ENCODE peak calls at places on chromosomes 1 and 21, in eight cellular contexts. Q, F, D, H, I, V, C and R are unnamed samples.

GRCh38 chr1:86154581-86155060 is 2.0 kb downstream of the COL24A1 start:
- DNase-seq in Q (no peak), F (no peak), D (no peak), H (no peak), I (no peak), V (peak; percentile 25), C (peak; percentile 48), R (no peak)

GRCh38 chr1:46302091-46303037 is 1.1 kb downstream of the LRRC41 start:
- DNase-seq in Q (peak; percentile 50), F (peak; percentile 82), D (no peak), H (peak; percentile 63), I (peak; percentile 42), V (peak; percentile 31), C (peak; percentile 79), R (peak; percentile 90)

GRCh38 chr1:228543396-228543795 is 56.2 kb downstream of the RNF187 start:
- DNase-seq in Q (no peak), F (no peak), D (no peak), H (no peak), I (no peak), V (no peak), C (peak; percentile 31), R (no peak)

GRCh38 chr1:217614319-217614718 is 16.6 kb downstream of the GPATCH2 start:
- DNase-seq in Q (no peak), F (no peak), D (no peak), H (no peak), I (no peak), V (no peak), C (no peak), R (no peak)

GRCh38 chr21:42405064-42406059 is 1.7 kb downstream of the UBASH3A start:
- DNase-seq in Q (no peak), F (no peak), D (no peak), H (no peak), I (no peak), V (no peak), C (no peak), R (no peak)

GRCh38 chr1:212950243-212951057 is at the start of gene VASH2:
- DNase-seq in Q (peak; percentile 87), F (peak; percentile 90), D (peak; percentile 84), H (peak; percentile 85), I (peak; percentile 68), V (peak; percentile 69), C (peak; percentile 79), R (peak; percentile 95)

GRCh38 chr1:117146570-117147340 is 25.2 kb upstream of the TRIM45 start:
- DNase-seq in Q (no peak), F (no peak), D (no peak), H (no peak), I (no peak), V (peak; percentile 73), C (no peak), R (no peak)

GRCh38 chr1:2786329-2787162 is 14.9 kb downstream of the TTC34 start:
- DNase-seq in Q (peak; percentile 45), F (peak; percentile 20), D (no peak), H (peak; percentile 48), I (peak; percentile 50), V (no peak), C (peak; percentile 71), R (peak; percentile 83)

GRCh38 chr1:39177641-39178040 is 26.9 kb upstream of the MACF1 start:
- DNase-seq in Q (no peak), F (no peak), D (no peak), H (no peak), I (no peak), V (no peak), C (no peak), R (no peak)

GRCh38 chr1:6770727-6771567 is 14.3 kb upstream of the CAMTA1 start:
- DNase-seq in Q (no peak), F (no peak), D (peak; percentile 45), H (no peak), I (no peak), V (peak; percentile 75), C (no peak), R (no peak)

GRCh38 chr1:38551318-38551717 is 308.3 kb downstream of the RRAGC start:
- DNase-seq in Q (no peak), F (no peak), D (no peak), H (no peak), I (no peak), V (no peak), C (no peak), R (no peak)

GRCh38 chr1:180504186-180504585 is 1.8 kb upstream of the ACBD6 start:
- DNase-seq in Q (no peak), F (no peak), D (no peak), H (no peak), I (no peak), V (no peak), C (no peak), R (no peak)

GRCh38 chr1:180510882-180511281 is 8.5 kb upstream of the ACBD6 start:
- DNase-seq in Q (no peak), F (no peak), D (no peak), H (no peak), I (no peak), V (no peak), C (no peak), R (no peak)

GRCh38 chr1:180508725-180509097 is 6.3 kb upstream of the ACBD6 start:
- DNase-seq in Q (no peak), F (no peak), D (no peak), H (no peak), I (no peak), V (no peak), C (no peak), R (no peak)

GRCh38 chr1:180505732-180506335 is 3.5 kb upstream of the ACBD6 start:
- DNase-seq in Q (no peak), F (no peak), D (no peak), H (no peak), I (no peak), V (no peak), C (no peak), R (no peak)

DNA sequence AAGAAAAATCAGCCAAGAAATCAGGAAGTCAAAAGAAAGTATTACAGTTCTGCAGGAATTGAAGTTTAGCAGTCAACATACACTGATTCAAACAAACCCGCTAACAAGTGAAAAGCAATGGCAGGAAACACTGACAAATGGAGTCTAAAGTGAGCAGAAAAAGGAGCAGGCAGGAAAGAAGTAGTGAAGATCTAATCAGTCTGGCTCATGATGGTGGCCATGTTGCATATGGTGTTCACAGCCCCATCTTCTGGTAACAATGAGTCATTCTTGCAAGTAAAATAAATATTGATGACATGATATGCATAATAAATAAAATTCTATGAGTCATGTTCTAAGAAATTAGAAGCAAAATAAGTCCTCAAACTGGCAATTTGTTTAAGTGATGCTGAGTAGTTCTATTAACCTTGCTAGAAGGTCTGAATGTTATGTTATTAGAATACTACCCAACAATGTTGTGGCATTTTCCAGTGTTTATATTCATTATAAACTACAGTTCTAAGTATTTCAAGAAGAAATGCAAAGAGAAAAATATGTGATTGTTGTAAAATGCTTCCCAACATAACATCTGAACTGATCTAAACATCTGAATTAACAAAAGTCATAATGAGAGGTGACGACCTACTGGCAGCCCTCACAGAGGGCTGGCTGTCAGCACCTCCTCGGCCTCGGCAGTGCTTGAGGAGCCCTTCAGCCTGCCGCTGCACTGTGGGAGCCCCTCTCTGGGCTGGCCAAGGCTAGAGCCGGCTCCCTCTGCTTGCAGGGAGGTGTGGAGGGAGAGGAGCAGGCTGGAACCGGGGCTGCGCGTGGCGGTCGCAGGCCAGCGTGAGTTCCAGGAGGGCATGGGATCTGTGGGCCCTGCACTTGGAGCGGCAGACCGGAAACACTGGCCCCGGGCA is 5.7 kb upstream of the ACBD6 start:
- DNase-seq in Q (no peak), F (no peak), D (no peak), H (no peak), I (no peak), V (peak; percentile 27), C (no peak), R (no peak)
- TF ChIP-seq CTCF in Q (no peak), F (no peak), D (no peak), H (no peak), I (no peak), V (peak; percentile 8), C (no peak), R (no peak)

DNA sequence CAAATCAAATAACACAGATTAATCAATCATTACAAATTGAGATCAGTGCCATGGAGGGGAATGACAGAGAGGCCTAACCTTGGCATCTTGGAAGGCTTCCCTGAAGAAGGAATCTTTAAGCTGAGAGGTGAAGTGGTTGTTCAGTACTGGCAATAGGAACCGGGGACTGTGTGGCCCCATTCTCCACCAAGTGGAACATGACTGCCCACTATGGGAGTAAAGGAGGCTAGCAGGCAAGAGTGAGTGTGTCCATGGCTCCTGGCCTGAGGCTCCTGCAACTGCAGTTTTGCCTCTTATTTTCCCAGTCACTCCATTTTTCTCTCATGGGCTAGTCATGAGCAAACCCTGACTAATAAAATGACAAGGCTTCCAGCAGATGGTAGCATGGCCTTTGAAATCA is 112.2 kb upstream of the GJB5 start:
- DNase-seq in Q (no peak), F (no peak), D (no peak), H (no peak), I (no peak), V (no peak), C (no peak), R (no peak)
- TF ChIP-seq CTCF in Q (no peak), F (peak; percentile 29), D (no peak), H (no peak), I (no peak), V (no peak), C (no peak), R (no peak)

GRCh38 chr21:38468989-38469388 is 29.3 kb downstream of the ERG start:
- DNase-seq in Q (no peak), F (no peak), D (no peak), H (no peak), I (no peak), V (peak; percentile 32), C (no peak), R (no peak)

GRCh38 chr21:38470762-38471161 is 27.5 kb downstream of the ERG start:
- DNase-seq in Q (no peak), F (no peak), D (no peak), H (no peak), I (no peak), V (peak; percentile 54), C (no peak), R (no peak)

GRCh38 chr21:38467369-38467768 is 30.9 kb downstream of the ERG start:
- DNase-seq in Q (no peak), F (no peak), D (no peak), H (no peak), I (no peak), V (no peak), C (no peak), R (no peak)

GRCh38 chr21:38471766-38472165 is 26.5 kb downstream of the ERG start:
- DNase-seq in Q (no peak), F (no peak), D (no peak), H (no peak), I (no peak), V (no peak), C (no peak), R (no peak)

DNA sequence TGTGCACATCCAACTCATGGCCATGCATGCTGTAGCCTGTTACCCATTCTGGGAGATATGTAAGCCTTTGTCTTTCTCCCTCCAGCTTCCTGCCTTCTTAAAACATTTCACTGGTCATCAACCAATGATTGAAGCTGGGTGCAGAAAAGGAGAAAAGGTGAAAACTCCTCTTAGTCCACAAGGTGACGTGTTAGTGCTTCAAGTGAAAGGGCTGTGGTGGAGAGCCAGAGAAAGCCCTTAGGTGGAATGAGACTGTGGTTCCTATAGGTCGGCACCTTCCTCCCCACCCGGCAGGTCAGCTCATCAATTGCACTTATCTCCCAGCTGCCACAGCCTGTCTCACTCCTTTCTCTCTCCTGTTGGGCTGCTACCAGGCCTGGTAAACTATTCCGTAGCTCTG is 30.4 kb downstream of the ERG start:
- DNase-seq in Q (no peak), F (no peak), D (no peak), H (no peak), I (no peak), V (peak; percentile 31), C (no peak), R (no peak)
- TF ChIP-seq CTCF in Q (no peak), F (no peak), D (no peak), H (no peak), I (no peak), V (peak; percentile 10), C (no peak), R (no peak)

GRCh38 chr1:165143437-165144065 is 213.0 kb downstream of the LMX1A start:
- DNase-seq in Q (no peak), F (no peak), D (no peak), H (peak; percentile 25), I (peak; percentile 30), V (peak; percentile 9), C (no peak), R (peak; percentile 16)
- TF ChIP-seq CTCF in Q (peak; percentile 58), F (peak; percentile 92), D (no peak), H (peak; percentile 75), I (peak; percentile 46), V (peak; percentile 95), C (no peak), R (peak; percentile 55)